ENCODE peak calls at places on chromosomes 1 and 21, in four cellular contexts. One of them, this sample, is unnamed.

GRCh38 chr1:1202831-1203560 is 3.4 kb downstream of the TNFRSF18 start:
- DNase-seq in K562: peak
- DNase-seq in HL-60: no peak
- DNase-seq in GM12878: no peak
- DNase-seq in this sample: no peak

GRCh38 chr1:115448282-115449044 is 110.4 kb upstream of the NGF start:
- DNase-seq in GM12878: no peak
- DNase-seq in K562: no peak
- DNase-seq in HL-60: no peak
- DNase-seq in this sample: no peak

GRCh38 chr1:30257322-30257721 is 466.1 kb downstream of the MATN1 start:
- DNase-seq in GM12878: no peak
- DNase-seq in K562: no peak
- DNase-seq in HL-60: no peak
- DNase-seq in this sample: no peak

GRCh38 chr1:209207701-209208286 is 375.7 kb upstream of the CAMK1G start:
- DNase-seq in GM12878: no peak
- DNase-seq in K562: peak
- DNase-seq in HL-60: no peak
- DNase-seq in this sample: peak

GRCh38 chr1:234659538-234659937 is 49.6 kb upstream of the IRF2BP2 start:
- DNase-seq in HL-60: no peak
- DNase-seq in K562: no peak
- DNase-seq in GM12878: no peak
- DNase-seq in this sample: no peak

GRCh38 chr21:37489553-37489952 is 123.0 kb downstream of the DYRK1A start:
- DNase-seq in K562: no peak
- DNase-seq in GM12878: no peak
- DNase-seq in HL-60: no peak
- DNase-seq in this sample: no peak

GRCh38 chr21:39724944-39725343 is 20.0 kb upstream of the IGSF5 start:
- DNase-seq in HL-60: no peak
- DNase-seq in GM12878: no peak
- DNase-seq in K562: no peak
- DNase-seq in this sample: no peak

GRCh38 chr1:204447736-204448135 is 36.1 kb upstream of the PPP1R15B start:
- DNase-seq in K562: no peak
- DNase-seq in HL-60: no peak
- DNase-seq in GM12878: no peak
- DNase-seq in this sample: no peak

GRCh38 chr21:37339527-37339889 is 27.1 kb upstream of the DYRK1A start:
- DNase-seq in K562: no peak
- DNase-seq in HL-60: no peak
- DNase-seq in GM12878: no peak
- DNase-seq in this sample: no peak

GRCh38 chr1:49333946-49334345 is 557.3 kb upstream of the BEND5 start:
- DNase-seq in GM12878: no peak
- DNase-seq in K562: no peak
- DNase-seq in HL-60: no peak
- DNase-seq in this sample: no peak

GRCh38 chr1:223747838-223748335 is 35.5 kb downstream of the CAPN2 start:
- DNase-seq in GM12878: no peak
- DNase-seq in K562: no peak
- DNase-seq in HL-60: no peak
- DNase-seq in this sample: no peak

GRCh38 chr1:11873395-11873794 is 14.7 kb upstream of the NPPB start:
- DNase-seq in K562: no peak
- DNase-seq in HL-60: no peak
- DNase-seq in GM12878: no peak
- DNase-seq in this sample: no peak

GRCh38 chr1:158155673-158156072 is 25.0 kb upstream of the CD1D start:
- DNase-seq in K562: no peak
- DNase-seq in HL-60: no peak
- DNase-seq in GM12878: no peak
- DNase-seq in this sample: no peak

GRCh38 chr21:36330904-36331303 is 10.9 kb downstream of the MORC3 start:
- DNase-seq in K562: peak
- DNase-seq in HL-60: peak
- DNase-seq in GM12878: peak
- DNase-seq in this sample: no peak

GRCh38 chr1:91427741-91428140 is 23.1 kb upstream of the HFM1 start:
- DNase-seq in HL-60: no peak
- DNase-seq in K562: no peak
- DNase-seq in GM12878: no peak
- DNase-seq in this sample: no peak

GRCh38 chr1:10515627-10516026 is 40.9 kb downstream of the PEX14 start:
- DNase-seq in HL-60: peak
- DNase-seq in GM12878: no peak
- DNase-seq in K562: no peak
- DNase-seq in this sample: no peak

GRCh38 chr1:32180186-32181060 is 948 bp downstream of the TXLNA start:
- DNase-seq in K562: peak
- DNase-seq in GM12878: no peak
- DNase-seq in HL-60: peak
- DNase-seq in this sample: peak

GRCh38 chr1:7967206-7967605 is 5.7 kb downstream of the PARK7 start:
- DNase-seq in K562: no peak
- DNase-seq in GM12878: no peak
- DNase-seq in HL-60: no peak
- DNase-seq in this sample: no peak
- TF ChIP-seq SPI1 in K562: no peak
- TF ChIP-seq SPI1 in GM12878: no peak
- TF ChIP-seq SPI1 in HL-60: peak
- TF ChIP-seq SPI1 in this sample: peak

DNA sequence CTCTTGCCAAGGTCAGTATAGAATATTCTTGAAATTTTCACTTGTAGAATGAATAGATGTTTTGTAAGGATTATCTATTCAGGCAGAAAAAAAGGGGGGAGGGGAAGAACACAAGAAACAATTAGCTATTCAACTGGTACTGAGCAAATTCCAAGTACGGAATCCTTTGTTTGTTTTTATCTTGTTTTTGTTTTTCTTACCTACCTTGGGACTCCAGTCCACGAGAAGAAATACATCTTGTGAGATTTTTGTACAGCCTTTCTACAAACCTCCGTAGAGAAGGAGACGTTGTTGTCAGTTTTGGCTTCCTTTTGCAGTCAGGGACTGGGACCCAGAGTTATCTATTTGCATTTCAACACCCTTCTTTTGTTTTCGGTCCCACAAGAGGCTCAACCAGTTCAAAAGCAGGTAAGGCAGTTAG is 36.0 kb downstream of the ZNF281 start:
- DNase-seq in GM12878: no peak
- DNase-seq in HL-60: no peak
- DNase-seq in K562: no peak
- DNase-seq in this sample: no peak
- TF ChIP-seq SPI1 in GM12878: no peak
- TF ChIP-seq SPI1 in HL-60: no peak
- TF ChIP-seq SPI1 in K562: no peak
- TF ChIP-seq SPI1 in this sample: no peak

GRCh38 chr1:54570161-54570560 is 22.1 kb downstream of the ACOT11 start:
- DNase-seq in HL-60: no peak
- DNase-seq in GM12878: no peak
- DNase-seq in K562: no peak
- DNase-seq in this sample: no peak
- TF ChIP-seq SPI1 in HL-60: no peak
- TF ChIP-seq SPI1 in GM12878: no peak
- TF ChIP-seq SPI1 in K562: no peak
- TF ChIP-seq SPI1 in this sample: no peak

GRCh38 chr21:33492571-33492970 is 1.1 kb upstream of the DNAJC28 start:
- DNase-seq in HL-60: peak
- DNase-seq in GM12878: no peak
- DNase-seq in K562: no peak
- DNase-seq in this sample: no peak
- TF ChIP-seq SPI1 in HL-60: no peak
- TF ChIP-seq SPI1 in GM12878: no peak
- TF ChIP-seq SPI1 in K562: no peak
- TF ChIP-seq SPI1 in this sample: no peak

GRCh38 chr1:37807220-37807554 is 403 bp upstream of the C1orf122 start:
- DNase-seq in GM12878: no peak
- DNase-seq in HL-60: no peak
- DNase-seq in K562: peak
- DNase-seq in this sample: no peak
- TF ChIP-seq SPI1 in GM12878: no peak
- TF ChIP-seq SPI1 in HL-60: no peak
- TF ChIP-seq SPI1 in K562: no peak
- TF ChIP-seq SPI1 in this sample: no peak

GRCh38 chr1:19762175-19762779 is 37.4 kb downstream of the TMCO4 start:
- DNase-seq in HL-60: peak
- DNase-seq in GM12878: no peak
- DNase-seq in K562: peak
- DNase-seq in this sample: peak
- TF ChIP-seq SPI1 in HL-60: no peak
- TF ChIP-seq SPI1 in GM12878: no peak
- TF ChIP-seq SPI1 in K562: no peak
- TF ChIP-seq SPI1 in this sample: no peak

This sample was measured in GM12891.